ENCODE peak calls at places on chromosomes 3 and 15, in five cellular contexts. D, Q, C, T and R are unnamed samples.

GRCh38 chr3:197256836-197257444 is 41.5 kb downstream of the DLG1 start:
- DNase-seq in D (no peak), Q (no peak), C (peak; percentile 12), T (no peak), R (peak; percentile 54)

GRCh38 chr3:33915796-33916589 is 117.6 kb downstream of the PDCD6IP start:
- DNase-seq in D (peak; percentile 46), Q (no peak), C (no peak), T (no peak), R (no peak)

GRCh38 chr3:12300137-12300536 is 11.3 kb downstream of the PPARG start:
- DNase-seq in D (peak; percentile 54), Q (no peak), C (no peak), T (no peak), R (no peak)

GRCh38 chr3:29384640-29385039 is 103.8 kb downstream of the RBMS3 start:
- DNase-seq in D (no peak), Q (no peak), C (no peak), T (no peak), R (no peak)

GRCh38 chr3:136957751-136958288 is at the start of gene IL20RB:
- DNase-seq in D (no peak), Q (no peak), C (no peak), T (no peak), R (no peak)

GRCh38 chr3:156948402-156949210 is 122.5 kb downstream of the LEKR1 start:
- DNase-seq in D (no peak), Q (no peak), C (no peak), T (no peak), R (no peak)

GRCh38 chr3:30233924-30234666 is 372.3 kb upstream of the TGFBR2 start:
- DNase-seq in D (no peak), Q (no peak), C (no peak), T (no peak), R (no peak)

GRCh38 chr3:12906141-12906915 is 65.0 kb upstream of the RPL32 start:
- DNase-seq in D (no peak), Q (no peak), C (no peak), T (no peak), R (no peak)

GRCh38 chr3:171419457-171419856 is 40.7 kb downstream of the TNIK start:
- DNase-seq in D (no peak), Q (no peak), C (no peak), T (no peak), R (no peak)

GRCh38 chr15:66675456-66675855 is 26.6 kb upstream of the SMAD6 start:
- DNase-seq in D (no peak), Q (no peak), C (no peak), T (no peak), R (no peak)

GRCh38 chr15:55917881-55918296 is 75.5 kb downstream of the NEDD4 start:
- DNase-seq in D (peak; percentile 49), Q (no peak), C (no peak), T (no peak), R (peak; percentile 35)

GRCh38 chr3:142910280-142910679 is 21.4 kb upstream of the PCOLCE2 start:
- DNase-seq in D (no peak), Q (no peak), C (no peak), T (no peak), R (no peak)

GRCh38 chr3:140294058-140294457 is 359.1 kb downstream of the CLSTN2 start:
- DNase-seq in D (no peak), Q (no peak), C (no peak), T (no peak), R (no peak)

GRCh38 chr3:152595975-152596832 is 238.7 kb upstream of the P2RY1 start:
- DNase-seq in D (no peak), Q (peak; percentile 68), C (no peak), T (no peak), R (peak; percentile 86)

GRCh38 chr3:140311428-140311827 is 366.4 kb upstream of the TRIM42 start:
- DNase-seq in D (no peak), Q (no peak), C (no peak), T (no peak), R (no peak)

GRCh38 chr15:66765478-66766281 is 63.6 kb downstream of the SMAD6 start:
- DNase-seq in D (peak; percentile 95), Q (peak; percentile 82), C (no peak), T (peak; percentile 88), R (no peak)

GRCh38 chr15:70726753-70727152 is 36.6 kb downstream of the UACA start:
- DNase-seq in D (no peak), Q (no peak), C (no peak), T (no peak), R (no peak)

GRCh38 chr15:42819781-42820180 is 82.9 kb upstream of the CDAN1 start:
- DNase-seq in D (no peak), Q (no peak), C (no peak), T (no peak), R (no peak)

GRCh38 chr3:43753743-43754142 is 63.0 kb downstream of the ABHD5 start:
- DNase-seq in D (no peak), Q (no peak), C (no peak), T (no peak), R (no peak)

GRCh38 chr3:79602385-79602784 is 165.4 kb downstream of the ROBO1 start:
- DNase-seq in D (no peak), Q (no peak), C (no peak), T (no peak), R (no peak)

GRCh38 chr15:57171414-57171813 is 204.9 kb upstream of the CGNL1 start:
- DNase-seq in D (no peak), Q (no peak), C (no peak), T (no peak), R (peak; percentile 4)

GRCh38 chr3:177050466-177051237 is 146.6 kb downstream of the TBL1XR1 start:
- DNase-seq in D (peak; percentile 4), Q (no peak), C (no peak), T (no peak), R (peak; percentile 74)

GRCh38 chr3:5126586-5126985 is 4.5 kb downstream of the ARL8B start:
- DNase-seq in D (no peak), Q (no peak), C (no peak), T (no peak), R (peak; percentile 59)

GRCh38 chr3:68352031-68352430 is 580.3 kb downstream of the TAFA4 start:
- DNase-seq in D (no peak), Q (no peak), C (no peak), T (no peak), R (no peak)

GRCh38 chr3:128923607-128924385 is 44.4 kb downstream of the ACAD9 start:
- DNase-seq in D (no peak), Q (no peak), C (no peak), T (no peak), R (no peak)

GRCh38 chr3:181253796-181254195 is 264.3 kb upstream of the DNAJC19 start:
- DNase-seq in D (no peak), Q (no peak), C (no peak), T (no peak), R (no peak)

GRCh38 chr15:77187751-77188464 is 117.0 kb upstream of the TSPAN3 start:
- DNase-seq in D (no peak), Q (peak; percentile 40), C (no peak), T (no peak), R (peak; percentile 28)

GRCh38 chr3:51916418-51916817 is 13.3 kb upstream of the IQCF1 start:
- DNase-seq in D (no peak), Q (no peak), C (no peak), T (no peak), R (no peak)

GRCh38 chr3:44000586-44000985 is 241.1 kb upstream of the TOPAZ1 start:
- DNase-seq in D (no peak), Q (no peak), C (no peak), T (no peak), R (no peak)

GRCh38 chr3:126389112-126389791 is 5.5 kb upstream of the CFAP100 start:
- DNase-seq in D (peak; percentile 50), Q (peak; percentile 92), C (peak; percentile 17), T (peak; percentile 97), R (peak; percentile 79)

GRCh38 chr3:106566277-106566676 is 697.5 kb upstream of the CBLB start:
- DNase-seq in D (no peak), Q (no peak), C (no peak), T (no peak), R (no peak)

GRCh38 chr3:108099203-108099602 is 8.4 kb upstream of the CD47 start:
- DNase-seq in D (no peak), Q (no peak), C (no peak), T (no peak), R (peak; percentile 56)

GRCh38 chr3:106826861-106827311 is 550.4 kb upstream of the CCDC54 start:
- DNase-seq in D (no peak), Q (no peak), C (no peak), T (no peak), R (no peak)

GRCh38 chr15:70465812-70466211 is 297.5 kb downstream of the UACA start:
- DNase-seq in D (no peak), Q (no peak), C (no peak), T (no peak), R (no peak)

GRCh38 chr3:141686477-141687280 is 51.4 kb upstream of the RNF7 start:
- DNase-seq in D (no peak), Q (peak; percentile 59), C (no peak), T (peak; percentile 73), R (no peak)

GRCh38 chr3:45997942-45998341 is 2.3 kb upstream of the FYCO1 start:
- DNase-seq in D (no peak), Q (no peak), C (no peak), T (no peak), R (no peak)

GRCh38 chr15:64096486-64097431 is 977 bp downstream of the SNX1 start:
- DNase-seq in D (peak; percentile 57), Q (no peak), C (no peak), T (no peak), R (peak; percentile 66)